ENCODE peak calls at places on chromosomes 16 and 17, in five cellular contexts. One of them, this sample, is unnamed.

GRCh38 chr17:7888184-7888920 is at the start of gene CHD3:
- DNase-seq in HepG2: no peak
- DNase-seq in GM12878: no peak
- DNase-seq in WTC11: no peak
- DNase-seq in K562: no peak
- DNase-seq in this sample: no peak

GRCh38 chr17:76687278-76688164 is 23.2 kb downstream of the MXRA7 start:
- DNase-seq in HepG2: no peak
- DNase-seq in GM12878: no peak
- DNase-seq in WTC11: no peak
- DNase-seq in K562: no peak
- DNase-seq in this sample: no peak

GRCh38 chr17:33595783-33596182 is 302.7 kb upstream of the ASIC2 start:
- DNase-seq in HepG2: no peak
- DNase-seq in GM12878: no peak
- DNase-seq in WTC11: no peak
- DNase-seq in K562: no peak
- DNase-seq in this sample: no peak

GRCh38 chr17:68707032-68707431 is 105.9 kb upstream of the FAM20A start:
- DNase-seq in HepG2: no peak
- DNase-seq in GM12878: no peak
- DNase-seq in WTC11: no peak
- DNase-seq in K562: no peak
- DNase-seq in this sample: no peak

GRCh38 chr17:50944054-50944901 is 78.1 kb upstream of the TOB1 start:
- DNase-seq in HepG2: peak
- DNase-seq in GM12878: no peak
- DNase-seq in WTC11: peak
- DNase-seq in K562: peak
- DNase-seq in this sample: no peak

GRCh38 chr17:63634163-63634562 is 11.9 kb downstream of the MAP3K3 start:
- DNase-seq in HepG2: no peak
- DNase-seq in GM12878: no peak
- DNase-seq in WTC11: no peak
- DNase-seq in K562: peak
- DNase-seq in this sample: no peak

GRCh38 chr17:4892499-4893221 is 6.7 kb upstream of the C17orf107 start:
- DNase-seq in HepG2: no peak
- DNase-seq in GM12878: no peak
- DNase-seq in WTC11: no peak
- DNase-seq in K562: no peak
- DNase-seq in this sample: no peak

GRCh38 chr16:27378871-27379580 is 22.9 kb upstream of the IL21R start:
- DNase-seq in HepG2: no peak
- DNase-seq in GM12878: no peak
- DNase-seq in WTC11: no peak
- DNase-seq in K562: no peak
- DNase-seq in this sample: no peak

GRCh38 chr17:42518046-42518754 is 17.8 kb upstream of the NAGLU start:
- DNase-seq in HepG2: no peak
- DNase-seq in GM12878: no peak
- DNase-seq in WTC11: no peak
- DNase-seq in K562: peak
- DNase-seq in this sample: no peak

GRCh38 chr17:71780596-71780995 is 340.2 kb upstream of the SOX9 start:
- DNase-seq in HepG2: no peak
- DNase-seq in GM12878: no peak
- DNase-seq in WTC11: no peak
- DNase-seq in K562: no peak
- DNase-seq in this sample: no peak
- TF ChIP-seq ATF3 in HepG2: no peak
- TF ChIP-seq ATF3 in GM12878: no peak
- TF ChIP-seq ATF3 in WTC11: no peak
- TF ChIP-seq ATF3 in K562: no peak
- TF ChIP-seq ATF3 in this sample: no peak

GRCh38 chr16:3456374-3456773 is 12.9 kb downstream of the NAA60 start:
- DNase-seq in HepG2: no peak
- DNase-seq in GM12878: no peak
- DNase-seq in WTC11: no peak
- DNase-seq in K562: no peak
- DNase-seq in this sample: no peak

GRCh38 chr16:3458278-3458851 is 14.9 kb downstream of the NAA60 start:
- DNase-seq in HepG2: no peak
- DNase-seq in GM12878: no peak
- DNase-seq in WTC11: peak
- DNase-seq in K562: no peak
- DNase-seq in this sample: no peak

GRCh38 chr16:3454631-3455147 is 11.2 kb downstream of the NAA60 start:
- DNase-seq in HepG2: peak
- DNase-seq in GM12878: no peak
- DNase-seq in WTC11: no peak
- DNase-seq in K562: no peak
- DNase-seq in this sample: no peak

GRCh38 chr16:3457434-3458252 is 14.2 kb downstream of the NAA60 start:
- DNase-seq in HepG2: peak
- DNase-seq in GM12878: peak
- DNase-seq in WTC11: peak
- DNase-seq in K562: peak
- DNase-seq in this sample: peak

DNA sequence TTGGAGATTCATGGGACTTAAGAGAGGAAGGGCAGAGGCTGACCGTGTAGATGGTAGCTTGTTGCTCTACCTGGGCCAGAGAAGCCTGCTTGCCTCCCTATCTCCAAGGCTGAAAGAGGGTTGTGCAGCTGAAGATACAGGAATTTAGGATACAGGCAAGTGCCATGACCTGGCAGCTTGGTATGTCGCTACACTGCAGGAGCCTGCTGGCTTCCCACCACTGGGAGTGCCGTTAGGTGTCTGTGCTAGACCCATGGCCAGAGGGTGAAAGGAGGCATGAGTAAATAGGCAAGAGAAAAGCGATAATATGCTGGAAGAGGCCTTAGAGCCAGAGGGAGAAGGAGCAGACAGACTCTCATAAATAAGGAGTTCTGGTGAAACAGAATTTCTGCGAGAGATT is 10.6 kb downstream of the NAA60 start:
- DNase-seq in HepG2: peak
- DNase-seq in GM12878: no peak
- DNase-seq in WTC11: no peak
- DNase-seq in K562: no peak
- DNase-seq in this sample: no peak
- TF ChIP-seq USF2 in HepG2: no peak
- TF ChIP-seq USF2 in GM12878: no peak
- TF ChIP-seq USF2 in WTC11: no peak
- TF ChIP-seq USF2 in K562: no peak
- TF ChIP-seq USF2 in this sample: no peak

GRCh38 chr17:75516255-75516618 is at the start of gene TSEN54:
- DNase-seq in HepG2: peak
- DNase-seq in GM12878: peak
- DNase-seq in WTC11: peak
- DNase-seq in K562: peak
- DNase-seq in this sample: peak

GRCh38 chr17:75515523-75516254 is at the start of gene CASKIN2:
- DNase-seq in HepG2: peak
- DNase-seq in GM12878: peak
- DNase-seq in WTC11: peak
- DNase-seq in K562: peak
- DNase-seq in this sample: peak

GRCh38 chr17:75517277-75517865 is 1.0 kb downstream of the TSEN54 start:
- DNase-seq in HepG2: no peak
- DNase-seq in GM12878: no peak
- DNase-seq in WTC11: no peak
- DNase-seq in K562: no peak
- DNase-seq in this sample: no peak

GRCh38 chr17:75518201-75518600 is 1.9 kb downstream of the TSEN54 start:
- DNase-seq in HepG2: no peak
- DNase-seq in GM12878: peak
- DNase-seq in WTC11: no peak
- DNase-seq in K562: no peak
- DNase-seq in this sample: no peak

DNA sequence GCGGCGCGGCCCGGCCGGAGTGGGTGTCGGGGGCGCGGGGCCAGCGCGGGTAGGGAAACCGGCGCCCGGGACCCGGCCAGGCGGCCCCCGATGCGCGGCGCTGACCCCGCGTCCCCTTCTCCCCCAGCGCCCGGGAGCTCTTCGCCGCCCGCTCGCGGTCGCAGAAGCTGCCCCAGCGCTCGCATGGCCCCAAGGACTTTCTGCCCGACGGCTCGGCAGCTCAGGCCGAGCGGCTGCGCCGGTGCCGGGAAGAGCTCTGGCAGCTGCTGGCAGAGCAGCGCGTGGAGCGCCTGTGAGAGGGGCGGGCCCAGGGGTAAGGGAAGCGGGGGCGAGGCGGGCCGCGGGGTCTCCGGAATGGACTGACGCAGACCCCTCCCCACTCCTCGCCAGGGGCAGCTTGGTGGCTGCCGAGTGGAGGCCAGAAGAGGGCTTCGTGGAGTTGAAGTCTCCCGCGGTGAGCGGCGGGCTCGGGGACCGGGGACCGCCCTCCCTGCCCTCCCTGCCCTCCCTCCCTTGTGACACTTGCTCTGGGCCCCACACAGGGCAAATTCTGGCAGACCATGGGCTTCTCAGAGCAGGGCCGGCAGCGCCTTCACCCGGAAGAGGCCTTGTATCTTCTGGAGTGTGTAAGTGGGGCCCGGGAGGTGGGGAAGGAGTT is 420 bp downstream of the TSEN54 start:
- DNase-seq in HepG2: no peak
- DNase-seq in GM12878: no peak
- DNase-seq in WTC11: peak
- DNase-seq in K562: no peak
- DNase-seq in this sample: peak
- TF ChIP-seq ATF3 in HepG2: no peak
- TF ChIP-seq ATF3 in GM12878: no peak
- TF ChIP-seq ATF3 in WTC11: no peak
- TF ChIP-seq ATF3 in K562: no peak
- TF ChIP-seq ATF3 in this sample: no peak

GRCh38 chr16:68369697-68370096 is 58.9 kb downstream of the PRMT7 start:
- DNase-seq in HepG2: no peak
- DNase-seq in GM12878: peak
- DNase-seq in WTC11: no peak
- DNase-seq in K562: no peak
- DNase-seq in this sample: no peak

GRCh38 chr16:68369168-68369567 is 58.3 kb downstream of the PRMT7 start:
- DNase-seq in HepG2: no peak
- DNase-seq in GM12878: no peak
- DNase-seq in WTC11: no peak
- DNase-seq in K562: no peak
- DNase-seq in this sample: no peak

GRCh38 chr16:68367440-68367839 is 56.6 kb downstream of the PRMT7 start:
- DNase-seq in HepG2: no peak
- DNase-seq in GM12878: no peak
- DNase-seq in WTC11: no peak
- DNase-seq in K562: no peak
- DNase-seq in this sample: no peak

GRCh38 chr16:68367891-68368601 is 57.2 kb downstream of the PRMT7 start:
- DNase-seq in HepG2: no peak
- DNase-seq in GM12878: no peak
- DNase-seq in WTC11: no peak
- DNase-seq in K562: no peak
- DNase-seq in this sample: no peak

DNA sequence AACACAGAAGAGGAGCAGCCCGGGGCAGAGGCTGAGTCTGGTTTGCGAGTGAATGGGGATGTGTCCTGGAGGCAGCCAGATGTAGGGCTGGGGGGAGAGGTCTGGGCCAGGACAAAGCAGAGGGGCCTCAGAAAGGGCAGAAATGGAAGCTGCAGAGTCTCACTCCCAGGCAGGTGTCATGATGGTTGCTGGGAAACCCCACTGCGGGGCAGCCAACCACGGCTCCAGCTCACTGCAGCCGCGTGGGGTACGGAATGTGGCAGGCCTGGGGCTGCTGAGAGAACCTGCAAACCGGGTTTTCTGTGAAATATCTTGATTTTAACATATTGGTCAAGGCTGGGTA is 57.8 kb downstream of the PRMT7 start:
- DNase-seq in HepG2: no peak
- DNase-seq in GM12878: no peak
- DNase-seq in WTC11: no peak
- DNase-seq in K562: no peak
- DNase-seq in this sample: no peak
- TF ChIP-seq USF2 in HepG2: no peak
- TF ChIP-seq USF2 in GM12878: no peak
- TF ChIP-seq USF2 in WTC11: no peak
- TF ChIP-seq USF2 in K562: no peak
- TF ChIP-seq USF2 in this sample: no peak

DNA sequence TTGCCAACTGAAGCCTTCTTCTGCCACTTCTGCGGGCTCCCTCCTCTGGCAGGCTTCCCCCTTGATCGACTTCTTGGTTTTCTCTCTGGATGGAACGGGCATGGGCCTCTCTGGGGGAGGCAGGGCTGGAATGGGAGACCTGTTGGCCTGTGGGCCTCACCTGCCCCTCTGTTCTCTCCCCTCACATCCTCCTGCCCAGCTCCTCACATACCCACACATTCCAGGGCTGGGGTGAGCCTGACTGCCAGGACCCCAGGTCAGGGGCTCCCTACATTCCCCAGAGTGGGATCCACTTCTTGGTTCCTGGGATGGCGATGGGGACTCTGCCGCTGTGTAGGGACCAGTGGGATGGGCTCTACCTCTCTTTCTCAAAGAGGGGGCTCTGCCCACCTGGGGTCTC is 6.5 kb upstream of the LASP1NB start:
- DNase-seq in HepG2: no peak
- DNase-seq in GM12878: no peak
- DNase-seq in WTC11: no peak
- DNase-seq in K562: no peak
- DNase-seq in this sample: no peak
- TF ChIP-seq ATF3 in HepG2: no peak
- TF ChIP-seq ATF3 in GM12878: no peak
- TF ChIP-seq ATF3 in WTC11: no peak
- TF ChIP-seq ATF3 in K562: no peak
- TF ChIP-seq ATF3 in this sample: no peak